ENCODE peak calls at places on chromosomes 3 and 15, in eight cellular contexts. N, E, H, M, A, W, R and I are unnamed samples.

GRCh38 chr3:89612027-89612426 is 504.6 kb downstream of the EPHA3 start:
- DNase-seq in N (no peak), E (no peak), H (no peak), M (no peak), A (no peak), W (no peak), R (no peak), I (no peak)

GRCh38 chr15:62765916-62766315 is 276.6 kb upstream of the TPM1 start:
- DNase-seq in N (no peak), E (no peak), H (no peak), M (no peak), A (no peak), W (no peak), R (no peak), I (no peak)

GRCh38 chr15:25054329-25054728 is 99.5 kb downstream of the SNRPN start:
- DNase-seq in N (no peak), E (no peak), H (no peak), M (no peak), A (no peak), W (no peak), R (peak), I (no peak)

GRCh38 chr3:186496635-186497034 is 47.5 kb downstream of the CRYGS start:
- DNase-seq in N (no peak), E (no peak), H (no peak), M (no peak), A (no peak), W (no peak), R (no peak), I (no peak)

GRCh38 chr3:10008588-10009344 is 17.5 kb upstream of the FANCD2 start:
- DNase-seq in N (peak), E (peak), H (peak), M (peak), A (peak), W (peak), R (peak), I (peak)

GRCh38 chr15:101432982-101433381 is 56.5 kb downstream of the PCSK6 start:
- DNase-seq in N (no peak), E (no peak), H (no peak), M (no peak), A (no peak), W (no peak), R (no peak), I (no peak)

GRCh38 chr3:181327349-181327748 is 337.8 kb upstream of the DNAJC19 start:
- DNase-seq in N (no peak), E (no peak), H (no peak), M (no peak), A (no peak), W (no peak), R (no peak), I (no peak)

GRCh38 chr3:193743702-193744047 is 150.7 kb downstream of the OPA1 start:
- DNase-seq in N (peak), E (peak), H (no peak), M (no peak), A (no peak), W (peak), R (no peak), I (no peak)

GRCh38 chr15:67091073-67091965 is 25.9 kb downstream of the SMAD3 start:
- DNase-seq in N (peak), E (peak), H (peak), M (no peak), A (peak), W (peak), R (peak), I (no peak)

GRCh38 chr3:27483117-27484001 is 825 bp downstream of the SLC4A7 start:
- DNase-seq in N (peak), E (peak), H (peak), M (no peak), A (peak), W (peak), R (peak), I (peak)

GRCh38 chr3:71310595-71311319 is 272.8 kb downstream of the FOXP1 start:
- DNase-seq in N (no peak), E (no peak), H (peak), M (peak), A (peak), W (no peak), R (no peak), I (no peak)

GRCh38 chr3:52742418-52743041 is 28.2 kb downstream of the NEK4 start:
- DNase-seq in N (peak), E (peak), H (no peak), M (no peak), A (peak), W (peak), R (no peak), I (no peak)

GRCh38 chr15:67784057-67784781 is 41.1 kb upstream of the SKOR1 start:
- DNase-seq in N (no peak), E (no peak), H (no peak), M (no peak), A (no peak), W (peak), R (no peak), I (no peak)

GRCh38 chr3:179304605-179305004 is 18.2 kb upstream of the ZNF639 start:
- DNase-seq in N (no peak), E (no peak), H (no peak), M (no peak), A (no peak), W (no peak), R (no peak), I (no peak)

GRCh38 chr3:135860761-135861160 is 104.8 kb upstream of the PPP2R3A start:
- DNase-seq in N (no peak), E (no peak), H (no peak), M (no peak), A (no peak), W (no peak), R (no peak), I (no peak)

GRCh38 chr3:9064853-9065252 is 101.6 kb upstream of the RAD18 start:
- DNase-seq in N (no peak), E (no peak), H (peak), M (no peak), A (no peak), W (no peak), R (no peak), I (no peak)

GRCh38 chr15:86515625-86516024 is 436.0 kb downstream of the AGBL1 start:
- DNase-seq in N (no peak), E (no peak), H (no peak), M (no peak), A (no peak), W (no peak), R (no peak), I (no peak)

GRCh38 chr3:9976736-9977709 is 9.6 kb downstream of the EMC3 start:
- DNase-seq in N (peak), E (peak), H (peak), M (peak), A (peak), W (no peak), R (peak), I (peak)

GRCh38 chr3:55765398-55765797 is 278.3 kb upstream of the WNT5A start:
- DNase-seq in N (no peak), E (no peak), H (no peak), M (no peak), A (no peak), W (no peak), R (no peak), I (no peak)

GRCh38 chr15:63277893-63278505 is 594 bp downstream of the APH1B start:
- DNase-seq in N (peak), E (no peak), H (no peak), M (no peak), A (no peak), W (no peak), R (no peak), I (peak)

GRCh38 chr3:138862924-138863775 is 28.4 kb upstream of the PIK3CB start:
- DNase-seq in N (peak), E (peak), H (peak), M (no peak), A (peak), W (no peak), R (peak), I (peak)

GRCh38 chr3:192011137-192011536 is 550.2 kb downstream of the PYDC2 start:
- DNase-seq in N (peak), E (no peak), H (no peak), M (no peak), A (no peak), W (no peak), R (no peak), I (no peak)

GRCh38 chr3:29302619-29303018 is 21.7 kb downstream of the RBMS3 start:
- DNase-seq in N (no peak), E (no peak), H (no peak), M (no peak), A (no peak), W (no peak), R (no peak), I (no peak)

GRCh38 chr3:149494022-149494758 is 19.7 kb downstream of the TM4SF4 start:
- DNase-seq in N (peak), E (peak), H (no peak), M (peak), A (peak), W (peak), R (peak), I (no peak)

GRCh38 chr3:25235471-25235870 is 192.6 kb upstream of the RARB start:
- DNase-seq in N (no peak), E (no peak), H (no peak), M (no peak), A (no peak), W (no peak), R (no peak), I (no peak)

GRCh38 chr3:129525341-129525968 is 3.0 kb upstream of the RHO start:
- DNase-seq in N (peak), E (no peak), H (no peak), M (no peak), A (peak), W (no peak), R (no peak), I (no peak)

GRCh38 chr3:123229145-123229544 is 27.4 kb downstream of the SEC22A start:
- DNase-seq in N (no peak), E (no peak), H (no peak), M (no peak), A (peak), W (no peak), R (no peak), I (no peak)

GRCh38 chr3:179260949-179261765 is 10.2 kb upstream of the KCNMB3 start:
- DNase-seq in N (peak), E (peak), H (peak), M (peak), A (peak), W (peak), R (peak), I (peak)

GRCh38 chr3:137110392-137110996 is 152.7 kb downstream of the IL20RB start:
- DNase-seq in N (peak), E (peak), H (no peak), M (no peak), A (peak), W (peak), R (no peak), I (no peak)

GRCh38 chr3:19139863-19140262 is 8.4 kb upstream of the KCNH8 start:
- DNase-seq in N (no peak), E (no peak), H (no peak), M (no peak), A (no peak), W (no peak), R (no peak), I (no peak)
- TF ChIP-seq CTCF in N (no peak), E (no peak), H (no peak), M (no peak), A (no peak), W (no peak), R (no peak), I (no peak)

DNA sequence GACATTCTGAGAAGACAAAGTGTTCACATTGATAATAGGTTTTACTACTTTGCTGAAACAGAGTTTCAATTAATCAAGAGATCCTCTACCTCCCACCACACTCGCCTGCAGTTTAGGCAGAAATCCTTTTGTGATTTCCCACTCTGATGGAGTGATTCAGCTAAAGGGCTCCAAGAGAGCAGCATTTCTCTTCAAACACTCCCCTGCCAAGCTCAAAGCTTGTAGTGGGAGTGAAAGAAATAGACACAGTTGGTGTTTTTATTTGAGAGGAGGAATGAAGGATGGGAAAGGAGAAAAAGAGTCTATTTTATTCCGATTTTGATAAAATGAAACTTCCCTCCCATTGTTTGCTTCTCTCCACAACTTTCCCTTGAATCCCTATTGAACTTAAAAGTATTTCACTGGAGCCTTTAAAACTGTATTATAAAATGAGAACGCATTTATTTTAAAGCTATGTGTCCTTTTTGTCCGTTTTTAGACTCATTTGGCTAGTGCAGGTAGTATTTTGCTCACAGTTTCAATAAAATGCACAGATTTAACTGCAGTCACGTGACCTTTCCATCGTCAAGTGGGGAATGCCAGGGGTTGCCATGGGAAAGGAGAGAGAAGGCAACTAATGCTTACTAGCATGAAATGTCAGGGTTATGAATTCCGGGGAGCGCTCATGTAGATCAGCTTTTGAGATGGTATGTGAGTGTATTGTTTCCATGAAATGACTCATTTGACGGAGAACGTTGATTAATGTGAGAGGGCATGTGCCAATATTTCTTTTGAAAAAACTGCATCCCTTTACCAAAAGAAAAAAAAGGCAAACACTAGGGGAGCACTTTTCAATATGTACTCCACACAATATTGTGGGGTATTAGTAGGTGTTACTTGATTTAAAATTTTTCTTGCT is 7.7 kb upstream of the OSBPL11 start:
- DNase-seq in N (peak), E (peak), H (no peak), M (no peak), A (peak), W (no peak), R (no peak), I (peak)
- TF ChIP-seq CTCF in N (peak), E (no peak), H (no peak), M (no peak), A (no peak), W (no peak), R (no peak), I (no peak)

DNA sequence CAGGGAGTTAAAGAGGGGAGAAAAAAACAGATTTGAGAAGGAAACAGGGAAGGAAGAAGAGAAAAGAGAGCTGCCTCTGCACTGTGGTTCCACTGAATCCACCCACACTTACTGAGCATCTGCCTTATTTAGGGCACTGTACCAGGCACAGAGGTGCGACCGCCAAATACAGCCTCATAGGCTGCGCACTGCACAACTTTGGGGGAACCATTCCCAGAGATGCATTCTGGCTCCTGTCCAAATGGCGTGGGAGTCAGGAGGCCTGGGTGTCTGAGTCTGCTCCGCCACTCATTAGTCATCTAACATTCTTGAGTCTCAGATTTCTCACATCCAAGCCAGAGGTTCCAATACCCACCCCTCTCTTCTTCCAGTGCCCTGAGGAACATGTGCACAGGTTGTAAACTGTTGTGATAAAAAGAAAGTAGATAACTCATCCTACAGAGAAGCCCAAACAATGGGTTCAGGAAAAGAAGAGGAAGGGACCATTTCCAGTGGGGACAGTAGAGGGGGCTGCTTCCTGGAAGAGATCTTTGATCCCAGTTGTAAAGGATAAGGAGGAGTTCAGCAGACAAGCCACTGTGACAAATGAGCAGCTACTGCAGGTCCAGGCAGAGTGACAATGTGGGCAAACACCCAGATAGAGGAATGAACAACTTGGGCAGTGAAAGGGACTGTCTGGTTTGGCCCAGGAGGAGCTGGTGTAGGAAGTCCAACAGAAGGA is 254.6 kb downstream of the UACA start:
- DNase-seq in N (peak), E (peak), H (no peak), M (no peak), A (peak), W (no peak), R (no peak), I (peak)
- TF ChIP-seq CTCF in N (no peak), E (no peak), H (no peak), M (no peak), A (peak), W (no peak), R (no peak), I (no peak)

DNA sequence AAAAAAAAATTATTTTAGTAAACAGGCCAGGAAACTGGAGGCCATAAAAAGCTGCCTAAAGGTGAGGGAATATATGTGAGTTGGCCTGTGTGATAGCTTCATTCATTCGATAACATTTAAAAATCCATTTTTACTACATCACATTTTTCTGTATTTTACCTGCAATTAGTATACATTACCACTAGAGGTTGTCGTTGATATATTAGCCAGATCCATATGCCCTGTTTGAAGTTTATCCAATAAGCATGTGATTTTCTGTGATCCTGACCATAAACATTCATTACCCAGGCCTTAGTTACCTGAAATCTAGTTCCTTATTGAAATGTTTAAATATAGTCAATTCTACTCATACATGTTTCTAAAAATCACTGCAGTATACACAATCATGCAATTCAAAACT is 71.4 kb downstream of the ARNT2 start:
- DNase-seq in N (no peak), E (no peak), H (no peak), M (no peak), A (no peak), W (no peak), R (no peak), I (no peak)
- TF ChIP-seq CTCF in N (no peak), E (no peak), H (no peak), M (no peak), A (no peak), W (no peak), R (no peak), I (no peak)

GRCh38 chr15:90213123-90213817 is 12.1 kb downstream of the SEMA4B start:
- DNase-seq in N (peak), E (peak), H (peak), M (no peak), A (no peak), W (no peak), R (peak), I (peak)

GRCh38 chr15:90211440-90212168 is 10.5 kb downstream of the SEMA4B start:
- DNase-seq in N (peak), E (peak), H (peak), M (no peak), A (peak), W (no peak), R (peak), I (no peak)

GRCh38 chr15:90213818-90214204 is 12.7 kb downstream of the SEMA4B start:
- DNase-seq in N (no peak), E (no peak), H (peak), M (no peak), A (no peak), W (no peak), R (no peak), I (no peak)

GRCh38 chr15:90212221-90213079 is 11.3 kb downstream of the SEMA4B start:
- DNase-seq in N (peak), E (peak), H (peak), M (no peak), A (no peak), W (no peak), R (peak), I (no peak)

GRCh38 chr15:90214553-90215205 is 13.5 kb downstream of the SEMA4B start:
- DNase-seq in N (no peak), E (no peak), H (no peak), M (no peak), A (no peak), W (no peak), R (no peak), I (no peak)
- TF ChIP-seq CTCF in N (peak), E (peak), H (peak), M (no peak), A (peak), W (no peak), R (no peak), I (peak)

GRCh38 chr15:44727462-44728231 is 8.7 kb upstream of the TRIM69 start:
- DNase-seq in N (peak), E (no peak), H (no peak), M (no peak), A (no peak), W (no peak), R (no peak), I (no peak)

GRCh38 chr15:44726136-44726535 is 10.2 kb upstream of the TRIM69 start:
- DNase-seq in N (no peak), E (no peak), H (no peak), M (no peak), A (no peak), W (no peak), R (no peak), I (no peak)

GRCh38 chr15:44729394-44729913 is 6.9 kb upstream of the TRIM69 start:
- DNase-seq in N (no peak), E (no peak), H (peak), M (no peak), A (peak), W (no peak), R (peak), I (peak)

GRCh38 chr15:44728576-44729393 is 7.5 kb upstream of the TRIM69 start:
- DNase-seq in N (peak), E (peak), H (peak), M (peak), A (peak), W (peak), R (peak), I (peak)

GRCh38 chr15:44726568-44727461 is 9.5 kb upstream of the TRIM69 start:
- DNase-seq in N (peak), E (peak), H (no peak), M (no peak), A (peak), W (peak), R (peak), I (peak)
- TF ChIP-seq CTCF in N (no peak), E (no peak), H (no peak), M (no peak), A (no peak), W (no peak), R (no peak), I (no peak)